ENCODE peak calls at places on chromosomes 12 and 14, in nine cellular contexts. One of them, this sample, is unnamed. For H3K27me3, the result is how much of the 10 kb centered on the place peaks cover.

GRCh38 chr12:112932485-112933151 is 5.7 kb upstream of the OAS3 start:
- DNase-seq in dorsolateral prefrontal cortex: no peak
- DNase-seq in endodermal cell: peak
- DNase-seq in GM23338: peak
- DNase-seq in body of pancreas: no peak
- DNase-seq in IMR-90: no peak
- DNase-seq in heart left ventricle: no peak
- DNase-seq in fibroblast of lung: no peak
- DNase-seq in CD4-positive, alpha-beta T cell: no peak
- DNase-seq in this sample: no peak

GRCh38 chr14:74350211-74350943 is 2.1 kb downstream of the VRTN start:
- DNase-seq in dorsolateral prefrontal cortex: no peak
- DNase-seq in endodermal cell: no peak
- DNase-seq in GM23338: no peak
- DNase-seq in body of pancreas: no peak
- DNase-seq in IMR-90: no peak
- DNase-seq in heart left ventricle: no peak
- DNase-seq in fibroblast of lung: no peak
- DNase-seq in CD4-positive, alpha-beta T cell: no peak
- DNase-seq in this sample: no peak

GRCh38 chr12:103881261-103881660 is 40.2 kb upstream of the NT5DC3 start:
- DNase-seq in dorsolateral prefrontal cortex: no peak
- DNase-seq in endodermal cell: no peak
- DNase-seq in GM23338: no peak
- DNase-seq in body of pancreas: no peak
- DNase-seq in IMR-90: no peak
- DNase-seq in heart left ventricle: no peak
- DNase-seq in fibroblast of lung: no peak
- DNase-seq in CD4-positive, alpha-beta T cell: no peak
- DNase-seq in this sample: no peak

GRCh38 chr14:98955741-98956070 is 316.3 kb downstream of the BCL11B start:
- DNase-seq in dorsolateral prefrontal cortex: no peak
- DNase-seq in endodermal cell: peak
- DNase-seq in GM23338: no peak
- DNase-seq in body of pancreas: no peak
- DNase-seq in IMR-90: no peak
- DNase-seq in heart left ventricle: no peak
- DNase-seq in fibroblast of lung: no peak
- DNase-seq in CD4-positive, alpha-beta T cell: no peak
- DNase-seq in this sample: no peak

GRCh38 chr14:93994919-93995682 is 2.0 kb upstream of the CCDC197 start:
- DNase-seq in dorsolateral prefrontal cortex: peak
- DNase-seq in endodermal cell: peak
- DNase-seq in GM23338: peak
- DNase-seq in body of pancreas: peak
- DNase-seq in IMR-90: peak
- DNase-seq in heart left ventricle: peak
- DNase-seq in fibroblast of lung: peak
- DNase-seq in CD4-positive, alpha-beta T cell: no peak
- DNase-seq in this sample: no peak

GRCh38 chr12:101792046-101792931 is 38.5 kb downstream of the GNPTAB start:
- DNase-seq in dorsolateral prefrontal cortex: no peak
- DNase-seq in endodermal cell: no peak
- DNase-seq in GM23338: peak
- DNase-seq in body of pancreas: no peak
- DNase-seq in IMR-90: no peak
- DNase-seq in heart left ventricle: no peak
- DNase-seq in fibroblast of lung: no peak
- DNase-seq in CD4-positive, alpha-beta T cell: no peak
- DNase-seq in this sample: no peak

GRCh38 chr14:88572117-88572516 is 9.3 kb downstream of the ZC3H14 start:
- DNase-seq in dorsolateral prefrontal cortex: no peak
- DNase-seq in endodermal cell: no peak
- DNase-seq in GM23338: no peak
- DNase-seq in body of pancreas: no peak
- DNase-seq in IMR-90: no peak
- DNase-seq in heart left ventricle: no peak
- DNase-seq in fibroblast of lung: no peak
- DNase-seq in CD4-positive, alpha-beta T cell: no peak
- DNase-seq in this sample: no peak

GRCh38 chr12:45458854-45459807 is 243.2 kb downstream of the ANO6 start:
- DNase-seq in dorsolateral prefrontal cortex: no peak
- DNase-seq in endodermal cell: no peak
- DNase-seq in GM23338: no peak
- DNase-seq in body of pancreas: no peak
- DNase-seq in IMR-90: peak
- DNase-seq in heart left ventricle: no peak
- DNase-seq in fibroblast of lung: peak
- DNase-seq in CD4-positive, alpha-beta T cell: no peak
- DNase-seq in this sample: no peak

GRCh38 chr14:39265032-39265431 is 31.3 kb downstream of the MIA2 start:
- DNase-seq in dorsolateral prefrontal cortex: no peak
- DNase-seq in endodermal cell: no peak
- DNase-seq in GM23338: no peak
- DNase-seq in body of pancreas: no peak
- DNase-seq in IMR-90: peak
- DNase-seq in heart left ventricle: no peak
- DNase-seq in fibroblast of lung: peak
- DNase-seq in CD4-positive, alpha-beta T cell: no peak
- DNase-seq in this sample: no peak

GRCh38 chr14:75697918-75698317 is 36.9 kb downstream of the TTLL5 start:
- DNase-seq in dorsolateral prefrontal cortex: no peak
- DNase-seq in endodermal cell: no peak
- DNase-seq in GM23338: no peak
- DNase-seq in body of pancreas: no peak
- DNase-seq in IMR-90: no peak
- DNase-seq in heart left ventricle: no peak
- DNase-seq in fibroblast of lung: no peak
- DNase-seq in CD4-positive, alpha-beta T cell: no peak
- DNase-seq in this sample: no peak

GRCh38 chr12:130633771-130634170 is 82.3 kb downstream of the RIMBP2 start:
- DNase-seq in dorsolateral prefrontal cortex: peak
- DNase-seq in endodermal cell: peak
- DNase-seq in GM23338: peak
- DNase-seq in body of pancreas: peak
- DNase-seq in IMR-90: no peak
- DNase-seq in heart left ventricle: no peak
- DNase-seq in fibroblast of lung: no peak
- DNase-seq in CD4-positive, alpha-beta T cell: no peak
- DNase-seq in this sample: peak

GRCh38 chr12:130017571-130018449 is 114.0 kb upstream of the TMEM132D start:
- DNase-seq in dorsolateral prefrontal cortex: peak
- DNase-seq in endodermal cell: peak
- DNase-seq in GM23338: peak
- DNase-seq in body of pancreas: no peak
- DNase-seq in IMR-90: no peak
- DNase-seq in heart left ventricle: no peak
- DNase-seq in fibroblast of lung: no peak
- DNase-seq in CD4-positive, alpha-beta T cell: no peak
- DNase-seq in this sample: no peak

GRCh38 chr14:76227450-76228050 is 75.8 kb downstream of the GPATCH2L start:
- DNase-seq in dorsolateral prefrontal cortex: no peak
- DNase-seq in endodermal cell: no peak
- DNase-seq in GM23338: no peak
- DNase-seq in body of pancreas: no peak
- DNase-seq in IMR-90: peak
- DNase-seq in heart left ventricle: no peak
- DNase-seq in fibroblast of lung: peak
- DNase-seq in CD4-positive, alpha-beta T cell: no peak
- DNase-seq in this sample: no peak

GRCh38 chr14:95662376-95663186 is 23.6 kb upstream of the TCL1B start:
- DNase-seq in dorsolateral prefrontal cortex: no peak
- DNase-seq in endodermal cell: no peak
- DNase-seq in GM23338: no peak
- DNase-seq in body of pancreas: peak
- DNase-seq in IMR-90: no peak
- DNase-seq in heart left ventricle: no peak
- DNase-seq in fibroblast of lung: no peak
- DNase-seq in CD4-positive, alpha-beta T cell: no peak
- DNase-seq in this sample: no peak

GRCh38 chr12:11927311-11927935 is 143.3 kb upstream of the BCL2L14 start:
- DNase-seq in dorsolateral prefrontal cortex: no peak
- DNase-seq in endodermal cell: peak
- DNase-seq in GM23338: peak
- DNase-seq in body of pancreas: no peak
- DNase-seq in IMR-90: peak
- DNase-seq in heart left ventricle: no peak
- DNase-seq in fibroblast of lung: peak
- DNase-seq in CD4-positive, alpha-beta T cell: no peak
- DNase-seq in this sample: no peak

GRCh38 chr14:75769047-75769685 is 108.1 kb downstream of the TTLL5 start:
- DNase-seq in dorsolateral prefrontal cortex: no peak
- DNase-seq in endodermal cell: no peak
- DNase-seq in GM23338: no peak
- DNase-seq in body of pancreas: no peak
- DNase-seq in IMR-90: peak
- DNase-seq in heart left ventricle: no peak
- DNase-seq in fibroblast of lung: no peak
- DNase-seq in CD4-positive, alpha-beta T cell: no peak
- DNase-seq in this sample: no peak

DNA sequence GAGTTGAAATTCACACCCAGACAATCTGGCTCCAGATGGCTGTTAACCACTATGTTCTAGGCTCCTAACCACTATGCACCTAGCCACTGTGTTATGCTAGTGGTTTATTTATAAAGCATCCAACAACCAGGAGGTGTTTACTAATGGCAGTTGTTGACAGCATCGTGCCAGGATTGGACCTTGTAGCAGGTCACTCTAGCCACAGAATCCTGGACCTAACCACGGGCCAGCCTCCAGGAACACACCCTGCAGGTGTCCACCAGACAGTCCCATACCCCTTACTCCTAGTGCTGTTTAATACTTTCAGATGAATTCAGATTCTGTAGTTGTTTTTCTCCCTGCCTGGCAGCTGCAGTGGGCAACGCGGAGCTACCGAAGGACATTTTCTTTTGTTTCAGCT is 109.4 kb upstream of the MYL2 start:
- DNase-seq in dorsolateral prefrontal cortex: no peak
- DNase-seq in endodermal cell: no peak
- DNase-seq in GM23338: peak
- DNase-seq in body of pancreas: no peak
- DNase-seq in IMR-90: no peak
- DNase-seq in heart left ventricle: no peak
- DNase-seq in fibroblast of lung: no peak
- DNase-seq in CD4-positive, alpha-beta T cell: no peak
- DNase-seq in this sample: no peak
- H3K27me3 ChIP-seq in dorsolateral prefrontal cortex: half or more
- H3K27me3 ChIP-seq in endodermal cell: under half
- H3K27me3 ChIP-seq in GM23338: under half
- H3K27me3 ChIP-seq in body of pancreas: under half
- H3K27me3 ChIP-seq in IMR-90: under half
- H3K27me3 ChIP-seq in heart left ventricle: half or more
- H3K27me3 ChIP-seq in fibroblast of lung: under half
- H3K27me3 ChIP-seq in CD4-positive, alpha-beta T cell: under half
- H3K27me3 ChIP-seq in this sample: half or more

GRCh38 chr12:13079440-13079906 is 24.0 kb downstream of the GSG1 start:
- DNase-seq in dorsolateral prefrontal cortex: no peak
- DNase-seq in endodermal cell: peak
- DNase-seq in GM23338: peak
- DNase-seq in body of pancreas: no peak
- DNase-seq in IMR-90: no peak
- DNase-seq in heart left ventricle: no peak
- DNase-seq in fibroblast of lung: no peak
- DNase-seq in CD4-positive, alpha-beta T cell: no peak
- DNase-seq in this sample: no peak
- TF ChIP-seq CTCF in dorsolateral prefrontal cortex: no peak
- TF ChIP-seq CTCF in endodermal cell: peak
- TF ChIP-seq CTCF in GM23338: peak
- TF ChIP-seq CTCF in body of pancreas: no peak
- TF ChIP-seq CTCF in IMR-90: no peak
- TF ChIP-seq CTCF in heart left ventricle: no peak
- TF ChIP-seq CTCF in fibroblast of lung: no peak
- TF ChIP-seq CTCF in CD4-positive, alpha-beta T cell: no peak
- TF ChIP-seq CTCF in this sample: no peak

DNA sequence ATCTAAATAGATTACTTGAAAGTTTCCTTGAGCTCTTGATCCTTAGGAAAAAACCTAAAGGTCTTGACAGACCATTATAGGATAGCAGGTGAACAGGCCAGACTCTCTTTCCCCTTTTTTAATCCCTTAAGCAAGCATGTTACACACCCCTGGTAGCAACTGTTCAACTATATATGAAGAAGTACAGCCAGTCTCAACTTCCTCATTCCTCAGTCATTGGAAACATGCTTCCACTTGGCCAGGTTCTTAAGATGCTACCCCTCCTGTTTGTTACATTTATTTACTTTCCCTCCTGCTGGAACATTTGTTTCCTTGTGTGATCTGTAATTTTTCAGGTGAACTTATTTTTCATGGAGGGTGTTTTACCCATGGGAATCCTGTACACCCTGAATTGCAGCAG is 124.1 kb downstream of the ARMH4 start:
- DNase-seq in dorsolateral prefrontal cortex: no peak
- DNase-seq in endodermal cell: no peak
- DNase-seq in GM23338: no peak
- DNase-seq in body of pancreas: no peak
- DNase-seq in IMR-90: no peak
- DNase-seq in heart left ventricle: no peak
- DNase-seq in fibroblast of lung: no peak
- DNase-seq in CD4-positive, alpha-beta T cell: no peak
- DNase-seq in this sample: no peak
- H3K27ac ChIP-seq in dorsolateral prefrontal cortex: no peak
- H3K27ac ChIP-seq in endodermal cell: no peak
- H3K27ac ChIP-seq in GM23338: no peak
- H3K27ac ChIP-seq in body of pancreas: no peak
- H3K27ac ChIP-seq in IMR-90: no peak
- H3K27ac ChIP-seq in heart left ventricle: no peak
- H3K27ac ChIP-seq in fibroblast of lung: no peak
- H3K27ac ChIP-seq in CD4-positive, alpha-beta T cell: no peak
- H3K27ac ChIP-seq in this sample: no peak

DNA sequence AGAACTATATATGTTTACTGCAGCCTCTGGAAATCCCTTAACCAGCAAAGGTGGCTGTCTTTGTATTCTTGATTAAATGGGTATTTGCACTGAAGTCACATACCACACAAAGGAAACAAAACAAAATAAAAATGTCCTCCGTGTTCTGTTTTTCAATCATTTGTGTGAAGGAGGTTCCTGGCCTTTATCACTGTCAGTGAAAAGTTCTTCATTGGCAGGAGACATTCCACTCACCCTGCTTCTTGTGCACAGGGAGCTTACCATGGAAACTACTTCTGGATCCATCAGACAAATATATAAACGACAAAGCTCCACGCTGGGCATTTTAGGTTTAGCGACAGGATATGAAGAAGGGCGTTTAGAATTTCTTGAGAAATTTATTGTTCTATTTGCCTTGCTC is 5.7 kb upstream of the NKX2-8 start:
- DNase-seq in dorsolateral prefrontal cortex: no peak
- DNase-seq in endodermal cell: no peak
- DNase-seq in GM23338: no peak
- DNase-seq in body of pancreas: no peak
- DNase-seq in IMR-90: no peak
- DNase-seq in heart left ventricle: no peak
- DNase-seq in fibroblast of lung: no peak
- DNase-seq in CD4-positive, alpha-beta T cell: no peak
- DNase-seq in this sample: no peak
- H3K27me3 ChIP-seq in dorsolateral prefrontal cortex: half or more
- H3K27me3 ChIP-seq in endodermal cell: half or more
- H3K27me3 ChIP-seq in GM23338: half or more
- H3K27me3 ChIP-seq in body of pancreas: under half
- H3K27me3 ChIP-seq in IMR-90: under half
- H3K27me3 ChIP-seq in heart left ventricle: half or more
- H3K27me3 ChIP-seq in fibroblast of lung: under half
- H3K27me3 ChIP-seq in CD4-positive, alpha-beta T cell: half or more
- H3K27me3 ChIP-seq in this sample: half or more

GRCh38 chr14:104794641-104795467 is 694 bp downstream of the AKT1 start:
- DNase-seq in dorsolateral prefrontal cortex: no peak
- DNase-seq in endodermal cell: peak
- DNase-seq in GM23338: peak
- DNase-seq in body of pancreas: peak
- DNase-seq in IMR-90: peak
- DNase-seq in heart left ventricle: no peak
- DNase-seq in fibroblast of lung: peak
- DNase-seq in CD4-positive, alpha-beta T cell: no peak
- DNase-seq in this sample: no peak
- TF ChIP-seq CTCF in dorsolateral prefrontal cortex: no peak
- TF ChIP-seq CTCF in endodermal cell: no peak
- TF ChIP-seq CTCF in GM23338: no peak
- TF ChIP-seq CTCF in body of pancreas: no peak
- TF ChIP-seq CTCF in IMR-90: no peak
- TF ChIP-seq CTCF in heart left ventricle: no peak
- TF ChIP-seq CTCF in fibroblast of lung: no peak
- TF ChIP-seq CTCF in CD4-positive, alpha-beta T cell: no peak
- TF ChIP-seq CTCF in this sample: no peak